ENCODE peak calls at places on chromosomes 11 and 22, in four cellular contexts. I, R, T and V are unnamed samples.

GRCh38 chr11:34823639-34824038 is 92.5 kb downstream of the APIP start:
- DNase-seq in T (no peak), I (no peak), R (no peak), V (no peak)

GRCh38 chr11:88183233-88183632 is 8.0 kb upstream of the RAB38 start:
- DNase-seq in R (no peak), T (peak), I (no peak), V (peak)

GRCh38 chr11:99020324-99021225 is at the start of gene CNTN5:
- DNase-seq in R (no peak), I (no peak), T (peak), V (no peak)

GRCh38 chr11:126210871-126211235 is 597 bp downstream of the RPUSD4 start:
- DNase-seq in T (no peak), R (no peak), I (no peak), V (no peak)

GRCh38 chr11:110174645-110175310 is 81.6 kb downstream of the ZC3H12C start:
- DNase-seq in R (no peak), T (no peak), I (no peak), V (no peak)

GRCh38 chr11:68673291-68673930 is 10.9 kb upstream of the GAL start:
- DNase-seq in I (no peak), T (no peak), R (no peak), V (no peak)

GRCh38 chr11:15500643-15501042 is 385.9 kb downstream of the INSC start:
- DNase-seq in I (no peak), R (no peak), T (no peak), V (no peak)

GRCh38 chr22:45341503-45341902 is 31.8 kb downstream of the FAM118A start:
- DNase-seq in T (no peak), I (no peak), R (no peak), V (no peak)

GRCh38 chr11:72856065-72856464 is 41.9 kb downstream of the ATG16L2 start:
- DNase-seq in R (no peak), I (no peak), T (no peak), V (no peak)

GRCh38 chr22:46108564-46109473 is 41.5 kb upstream of the PPARA start:
- DNase-seq in I (no peak), T (no peak), R (no peak), V (no peak)

GRCh38 chr11:60914620-60915249 is 777 bp downstream of the TMEM109 start:
- DNase-seq in I (peak), T (no peak), R (no peak), V (no peak)

GRCh38 chr11:71490044-71490730 is 36.9 kb upstream of the KRTAP5-7 start:
- DNase-seq in I (no peak), R (no peak), T (no peak), V (no peak)

GRCh38 chr11:73393479-73394415 is 17.5 kb downstream of the RELT start:
- DNase-seq in T (peak), R (no peak), I (peak), V (peak)

GRCh38 chr11:1763796-1764661 is at the start of gene CTSD:
- DNase-seq in T (peak), R (peak), I (peak), V (peak)

GRCh38 chr11:27705873-27706820 is 5.9 kb upstream of the BDNF start:
- DNase-seq in T (peak), R (no peak), I (no peak), V (no peak)

GRCh38 chr11:45371251-45371749 is 85.2 kb upstream of the SYT13 start:
- DNase-seq in I (peak), R (peak), T (peak), V (peak)

GRCh38 chr11:86176165-86176884 is 68.2 kb upstream of the EED start:
- DNase-seq in R (no peak), T (no peak), I (no peak), V (no peak)

GRCh38 chr22:20661473-20661872 is 112.4 kb upstream of the SERPIND1 start:
- DNase-seq in R (no peak), T (no peak), I (no peak), V (no peak)

GRCh38 chr11:101617735-101618332 is 34.0 kb upstream of the TRPC6 start:
- DNase-seq in T (no peak), I (no peak), R (no peak), V (no peak)

GRCh38 chr11:73213196-73214143 is 4.6 kb upstream of the P2RY2 start:
- DNase-seq in T (no peak), R (peak), I (no peak), V (no peak)